ENCODE peak calls at places on chromosome 16, in four cellular contexts. V is upper lobe of right lung, F is breast epithelium, M is GM10248. K is an unnamed sample.

GRCh38 chr16:19119564-19119963 is 5.8 kb downstream of the ITPRIPL2 start:
- DNase-seq in M (no peak), F (no peak), V (no peak), K (peak; percentile 77)

GRCh38 chr16:47972246-47972985 is 183.4 kb downstream of the ABCC12 start:
- DNase-seq in V (no peak), M (no peak), F (no peak), K (no peak)

GRCh38 chr16:1105888-1106620 is 10.0 kb upstream of the C1QTNF8 start:
- DNase-seq in V (peak; percentile 79), F (peak; percentile 35), M (peak; percentile 68), K (peak; percentile 1)

GRCh38 chr16:52756812-52757517 is 210.0 kb upstream of the TOX3 start:
- DNase-seq in M (no peak), V (no peak), F (no peak), K (no peak)

GRCh38 chr16:83942074-83942473 is 11.0 kb upstream of the OSGIN1 start:
- DNase-seq in M (no peak), F (no peak), V (no peak), K (no peak)

GRCh38 chr16:85227924-85228462 is 115.7 kb upstream of the CIBAR2 start:
- DNase-seq in V (no peak), F (no peak), M (peak; percentile 61), K (peak; percentile 46)

GRCh38 chr16:20898938-20899502 is 1.1 kb downstream of the DCUN1D3 start:
- DNase-seq in V (no peak), F (no peak), M (no peak), K (peak; percentile 39)

GRCh38 chr16:12511708-12512107 is 292.0 kb downstream of the CPPED1 start:
- DNase-seq in V (no peak), F (no peak), M (no peak), K (no peak)

GRCh38 chr16:28112908-28113307 is 49.4 kb upstream of the GSG1L start:
- DNase-seq in M (no peak), V (no peak), F (no peak), K (no peak)

GRCh38 chr16:66524601-66525164 is 25.2 kb downstream of the TK2 start:
- DNase-seq in M (peak; percentile 71), F (no peak), V (no peak), K (no peak)
- TF ChIP-seq CTCF in M (no peak), F (no peak), V (no peak), K (no peak)

DNA sequence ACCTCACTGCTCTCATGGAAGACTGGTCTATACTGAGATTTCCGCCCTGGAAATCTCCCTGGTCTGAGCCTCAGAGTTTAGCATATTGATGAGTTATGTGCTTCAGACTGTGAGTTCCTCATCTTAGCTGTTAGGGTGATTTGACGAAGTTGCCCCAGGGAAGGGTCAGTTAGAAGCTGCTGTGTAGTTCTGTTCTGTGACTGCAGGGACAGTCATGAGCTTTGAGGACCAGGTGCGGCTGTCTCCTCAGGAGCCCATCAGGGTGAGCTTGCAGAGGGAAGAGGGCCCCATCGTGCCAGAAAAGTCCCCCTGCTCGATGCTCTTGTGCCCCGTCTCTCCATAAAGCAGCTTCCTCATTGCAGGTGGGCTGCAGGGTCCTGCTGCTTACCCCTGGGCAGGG is 28.3 kb upstream of the IL17C start:
- DNase-seq in M (no peak), F (no peak), V (no peak), K (no peak)
- TF ChIP-seq CTCF in M (no peak), F (no peak), V (no peak), K (peak; percentile 21)

GRCh38 chr16:4388275-4389021 is 16.8 kb downstream of the VASN start:
- DNase-seq in M (no peak), V (no peak), F (no peak), K (no peak)

GRCh38 chr16:4387769-4388168 is 16.1 kb downstream of the VASN start:
- DNase-seq in V (no peak), M (no peak), F (no peak), K (no peak)

GRCh38 chr16:4385789-4386451 is 14.3 kb downstream of the VASN start:
- DNase-seq in F (no peak), M (no peak), V (no peak), K (no peak)

GRCh38 chr16:4386452-4386813 is 14.8 kb downstream of the VASN start:
- DNase-seq in F (no peak), V (no peak), M (no peak), K (no peak)

DNA sequence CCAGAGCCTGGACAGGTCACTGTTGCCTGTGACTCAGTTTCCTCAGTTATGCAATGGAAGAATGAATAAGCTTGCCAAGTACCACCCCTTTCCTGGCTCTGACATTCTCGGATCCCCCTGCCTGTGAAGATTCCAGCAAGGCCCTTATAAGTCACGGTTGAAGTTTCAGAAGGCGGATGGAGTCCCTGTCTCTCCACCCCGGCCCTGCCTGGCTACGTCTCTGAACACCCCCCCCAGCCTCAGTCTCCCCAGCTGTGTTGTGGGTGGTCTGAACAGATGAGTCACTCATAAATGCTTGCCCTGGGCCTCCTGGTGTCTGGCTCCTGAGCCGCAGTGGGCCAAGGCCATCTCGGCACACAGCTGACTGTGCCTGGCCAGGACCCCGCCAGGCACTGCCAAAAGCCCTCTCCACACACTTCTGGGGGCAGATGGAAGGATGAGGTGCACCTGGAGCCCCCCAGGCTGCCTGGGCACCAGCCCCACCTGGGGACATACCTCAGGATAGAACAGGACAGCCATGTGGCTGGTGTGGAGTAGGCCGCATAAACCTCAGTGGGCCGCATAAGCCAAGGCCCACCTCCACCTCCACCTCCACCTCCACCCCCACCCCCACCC is 15.4 kb downstream of the VASN start:
- DNase-seq in M (no peak), V (no peak), F (no peak), K (no peak)
- TF ChIP-seq CTCF in M (no peak), V (no peak), F (no peak), K (no peak)

DNA sequence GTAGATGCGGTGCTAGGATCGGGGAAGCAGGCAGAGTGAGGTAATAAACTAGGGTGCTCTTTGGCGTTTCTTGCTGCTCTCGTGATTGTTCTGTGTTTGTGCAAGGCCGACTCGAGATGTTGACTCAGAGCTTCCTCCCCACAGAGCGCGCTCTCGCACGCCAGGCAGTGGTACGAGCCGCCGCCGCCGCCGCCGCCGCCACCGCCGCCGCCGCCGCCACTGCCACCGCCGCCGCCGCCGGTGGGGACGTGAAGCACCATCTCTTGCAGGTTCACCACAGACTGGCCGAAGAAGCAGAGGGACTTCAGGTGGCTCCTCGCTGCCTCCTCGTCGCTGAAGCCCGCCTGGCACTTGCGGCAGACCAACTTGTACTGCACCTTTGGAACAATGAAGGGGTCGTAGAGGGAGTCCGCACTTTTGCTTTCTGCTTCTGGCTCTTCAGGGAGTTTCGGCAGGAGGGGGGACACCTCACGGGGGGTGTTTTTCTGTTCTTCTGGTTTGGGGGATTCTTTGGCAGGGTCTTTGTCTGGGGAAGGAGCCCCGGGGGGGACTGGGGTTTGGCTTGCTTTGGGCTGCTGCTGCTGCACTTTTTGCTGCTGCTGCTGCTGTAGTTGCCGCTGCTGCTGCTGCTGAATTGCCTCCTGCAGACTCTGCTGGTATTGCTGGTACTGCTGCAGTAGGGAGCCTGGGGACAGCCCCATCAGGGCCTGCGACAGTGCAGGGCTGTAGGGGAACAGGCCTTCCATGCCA is 260.2 kb downstream of the ZFHX3 start:
- DNase-seq in M (peak; percentile 86), V (peak; percentile 84), F (peak; percentile 55), K (peak; percentile 91)
- TF ChIP-seq CTCF in M (peak; percentile 4), V (no peak), F (no peak), K (no peak)

K was measured in epithelial cell of esophagus.